ENCODE peak calls at places on chromosome 2, in seven cellular contexts. J, X, C, Y, S, M and I are unnamed samples.

GRCh38 chr2:194591192-194591591 is 1065.8 kb upstream of the SLC39A10 start:
- DNase-seq in J (no peak), X (no peak), C (no peak), Y (no peak), S (no peak), M (no peak), I (no peak)

GRCh38 chr2:205700331-205701132 is 18.2 kb downstream of the NRP2 start:
- DNase-seq in J (no peak), X (no peak), C (no peak), Y (peak; percentile 38), S (no peak), M (no peak), I (no peak)

GRCh38 chr2:196160101-196160500 is 11.3 kb downstream of the STK17B start:
- DNase-seq in J (no peak), X (no peak), C (peak; percentile 49), Y (no peak), S (no peak), M (peak; percentile 15), I (no peak)

GRCh38 chr2:238638982-238639341 is 208.9 kb upstream of the TWIST2 start:
- DNase-seq in J (no peak), X (peak; percentile 57), C (no peak), Y (no peak), S (no peak), M (no peak), I (no peak)

GRCh38 chr2:7966032-7966431 is 715.8 kb upstream of the ID2 start:
- DNase-seq in J (no peak), X (no peak), C (no peak), Y (no peak), S (no peak), M (no peak), I (no peak)

GRCh38 chr2:168687314-168687713 is 115.1 kb upstream of the NOSTRIN start:
- DNase-seq in J (no peak), X (no peak), C (no peak), Y (no peak), S (peak; percentile 17), M (peak; percentile 15), I (no peak)

GRCh38 chr2:20496069-20496468 is 49.2 kb downstream of the RHOB start:
- DNase-seq in J (no peak), X (no peak), C (no peak), Y (no peak), S (no peak), M (no peak), I (no peak)

GRCh38 chr2:126792186-126792585 is 106.5 kb upstream of the TEX51 start:
- DNase-seq in J (no peak), X (no peak), C (no peak), Y (no peak), S (no peak), M (no peak), I (no peak)

GRCh38 chr2:190065839-190066238 is 3.3 kb upstream of the MSTN start:
- DNase-seq in J (no peak), X (no peak), C (no peak), Y (no peak), S (no peak), M (no peak), I (no peak)